ENCODE peak calls at places on chromosomes 7 and 10, in six cellular contexts. N is AG04449, A is non-pigmented ciliary epithelial cell, O is Caco-2, Y is smooth muscle cell of the brain vasculature, L is activated T-cell treated with anti-CD3 and anti-CD28 coated beads for 1 hour. P is an unnamed sample.

GRCh38 chr7:563629-564170 is 44.1 kb upstream of the PDGFA start:
- DNase-seq in N (no peak), A (no peak), O (no peak), Y (no peak), L (no peak), P (no peak)

GRCh38 chr10:29392376-29393021 is 103.6 kb downstream of the LYZL1 start:
- DNase-seq in N (no peak), A (no peak), O (peak; percentile 62), Y (no peak), L (peak; percentile 7), P (peak; percentile 31)

GRCh38 chr7:110090113-110090820 is 1000.7 kb upstream of the LRRN3 start:
- DNase-seq in N (no peak), A (no peak), O (no peak), Y (no peak), L (no peak), P (peak; percentile 36)

GRCh38 chr10:116669832-116670644 is 49.3 kb downstream of the PNLIPRP2 start:
- DNase-seq in N (no peak), A (no peak), O (no peak), Y (no peak), L (no peak), P (no peak)

GRCh38 chr10:70906953-70907618 is 18.7 kb upstream of the PCBD1 start:
- DNase-seq in N (no peak), A (no peak), O (peak; percentile 32), Y (no peak), L (no peak), P (no peak)

GRCh38 chr10:48551796-48552591 is 52.9 kb downstream of the ARHGAP22 start:
- DNase-seq in N (no peak), A (no peak), O (no peak), Y (peak; percentile 21), L (no peak), P (peak; percentile 71)

GRCh38 chr7:116218051-116218645 is 7.8 kb downstream of the TES start:
- DNase-seq in N (no peak), A (peak; percentile 95), O (no peak), Y (no peak), L (no peak), P (no peak)

GRCh38 chr7:69803699-69804516 is 205.6 kb downstream of the AUTS2 start:
- DNase-seq in N (no peak), A (no peak), O (no peak), Y (no peak), L (no peak), P (no peak)

GRCh38 chr7:4818000-4818794 is 42.8 kb downstream of the AP5Z1 start:
- DNase-seq in N (no peak), A (no peak), O (no peak), Y (no peak), L (no peak), P (no peak)

GRCh38 chr10:16717617-16718395 is 99.4 kb downstream of the RSU1 start:
- DNase-seq in N (peak; percentile 21), A (peak; percentile 46), O (no peak), Y (peak; percentile 33), L (no peak), P (no peak)